ENCODE peak calls at places on chromosomes 1 and 21, in six cellular contexts. L is nephron progenitor cell; V is HEK293T; N is activated CD4-positive, CD25-positive, alpha-beta regulatory T cell; O is HS-27A; U is omental fat pad. K is an unnamed sample.

GRCh38 chr21:35159881-35160280 is 110.8 kb upstream of the RUNX1 start:
- DNase-seq in O (no peak), U (no peak), N (no peak), V (no peak), L (no peak), K (no peak)

GRCh38 chr1:30320581-30320890 is 402.8 kb downstream of the MATN1 start:
- DNase-seq in O (no peak), V (no peak), L (no peak), U (no peak), N (no peak), K (no peak)

GRCh38 chr1:112318698-112319370 is 77.2 kb upstream of the CTTNBP2NL start:
- DNase-seq in N (no peak), L (no peak), O (no peak), U (no peak), V (no peak), K (no peak)

GRCh38 chr1:110948038-110948810 is 15.5 kb downstream of the LRIF1 start:
- DNase-seq in N (no peak), V (no peak), U (no peak), O (peak), L (no peak), K (peak)

GRCh38 chr1:94951509-94952208 is 24.7 kb upstream of the CNN3 start:
- DNase-seq in L (no peak), O (no peak), N (no peak), V (no peak), U (no peak), K (peak)

GRCh38 chr21:25557170-25557569 is 50.1 kb downstream of the MRPL39 start:
- DNase-seq in O (no peak), U (no peak), N (no peak), V (no peak), L (no peak), K (no peak)

GRCh38 chr1:119475866-119476439 is 31.1 kb upstream of the HSD3B1 start:
- DNase-seq in L (peak), O (no peak), U (no peak), N (no peak), V (peak), K (peak)

GRCh38 chr1:156788136-156788535 is 20.8 kb downstream of the PRCC start:
- DNase-seq in L (no peak), V (no peak), N (no peak), U (no peak), O (no peak), K (no peak)

K was measured in fibroblast of gingiva.